ENCODE peak calls at places on chromosomes 4 and X, in five cellular contexts. J is colonic mucosa; Q is tibial artery; O is naive thymus-derived CD4-positive, alpha-beta T cell; G is kidney. B is an unnamed sample. For H3K4me1, the result is how much of the 10 kb centered on the place peaks cover.

GRCh38 chrX:38500886-38501285 is 60.5 kb upstream of the TSPAN7 start:
- DNase-seq in J (no peak), Q (no peak), O (no peak), G (no peak), B (no peak)

GRCh38 chr4:24736066-24736465 is 59.3 kb upstream of the SOD3 start:
- DNase-seq in J (peak), Q (no peak), O (no peak), G (no peak), B (peak)

GRCh38 chrX:17697191-17697590 is 40.1 kb upstream of the SCML1 start:
- DNase-seq in J (no peak), Q (no peak), O (peak), G (no peak), B (no peak)

GRCh38 chr4:113646456-113646809 is 115.1 kb downstream of the CAMK2D start:
- DNase-seq in J (peak), Q (no peak), O (no peak), G (no peak), B (no peak)

GRCh38 chr4:39232100-39232499 is 49.8 kb downstream of the WDR19 start:
- DNase-seq in J (no peak), Q (no peak), O (no peak), G (no peak), B (no peak)

GRCh38 chr4:80201326-80202151 is 4.2 kb downstream of the PRDM8 start:
- DNase-seq in J (no peak), Q (no peak), O (peak), G (peak), B (peak)

GRCh38 chr4:186627226-186627865 is 72.0 kb upstream of the MTNR1A start:
- DNase-seq in J (no peak), Q (no peak), O (no peak), G (no peak), B (no peak)

GRCh38 chr4:100984901-100985300 is 362.4 kb downstream of the PPP3CA start:
- DNase-seq in J (no peak), Q (no peak), O (no peak), G (no peak), B (no peak)

GRCh38 chr4:142683997-142684396 is 162.1 kb downstream of the INPP4B start:
- DNase-seq in J (no peak), Q (no peak), O (no peak), G (no peak), B (no peak)

GRCh38 chrX:39017062-39017461 is 215.8 kb downstream of the MID1IP1 start:
- DNase-seq in J (no peak), Q (no peak), O (no peak), G (no peak), B (no peak)

GRCh38 chr4:82661153-82661552 is 99.4 kb upstream of the TMEM150C start:
- DNase-seq in J (no peak), Q (no peak), O (no peak), G (no peak), B (no peak)

GRCh38 chrX:120457766-120458180 is 11.3 kb downstream of the LAMP2 start:
- DNase-seq in J (no peak), Q (no peak), O (no peak), G (no peak), B (no peak)

GRCh38 chrX:138858438-138858837 is 146.9 kb upstream of the FGF13 start:
- DNase-seq in J (no peak), Q (no peak), O (no peak), G (no peak), B (no peak)

GRCh38 chr4:4328840-4329239 is 38.8 kb downstream of the ZBTB49 start:
- DNase-seq in J (no peak), Q (peak), O (no peak), G (no peak), B (no peak)

GRCh38 chrX:120677017-120677652 is 47.3 kb upstream of the C1GALT1C1 start:
- DNase-seq in J (no peak), Q (no peak), O (no peak), G (no peak), B (no peak)

GRCh38 chr4:19999331-19999730 is 252.4 kb upstream of the SLIT2 start:
- DNase-seq in J (no peak), Q (no peak), O (no peak), G (no peak), B (no peak)

GRCh38 chr4:92339671-92340070 is 35.9 kb downstream of the GRID2 start:
- DNase-seq in J (no peak), Q (no peak), O (no peak), G (no peak), B (no peak)

DNA sequence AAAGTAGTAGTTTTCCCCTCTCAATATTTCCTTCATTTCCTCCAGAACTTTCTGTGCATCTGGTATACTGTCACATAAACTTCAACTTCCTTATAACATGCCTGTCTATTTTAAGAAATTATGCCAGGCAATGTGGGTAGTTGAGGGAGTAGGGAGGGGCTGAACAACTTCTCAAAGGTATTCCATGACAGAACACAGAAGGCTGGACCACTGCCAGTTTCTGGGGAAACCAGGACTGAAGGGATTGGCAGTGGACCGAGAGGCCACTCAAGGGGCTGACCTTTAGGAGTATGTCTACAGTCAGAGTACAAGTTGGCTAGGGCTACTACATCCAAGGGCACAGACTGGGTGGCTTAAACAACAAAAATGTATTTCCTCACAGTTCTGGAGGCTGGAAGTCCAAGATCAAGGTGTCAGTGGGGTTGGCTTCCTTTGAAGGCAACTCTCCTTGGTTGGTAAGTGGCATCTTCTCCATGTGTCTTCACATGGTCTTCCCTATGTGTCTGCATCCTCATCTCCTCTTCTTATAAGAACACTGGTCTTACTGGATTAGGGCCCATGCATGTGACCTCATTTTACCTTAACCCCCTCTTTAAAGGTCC is 6.9 kb downstream of the SH3RF1 start:
- DNase-seq in J (peak), Q (no peak), O (no peak), G (no peak), B (peak)
- H3K4me1 ChIP-seq in J (under half), Q (under half), O (under half), G (under half), B (half or more)

GRCh38 chr4:168864831-168865541 is 145.1 kb downstream of the CBR4 start:
- DNase-seq in J (no peak), Q (no peak), O (no peak), G (peak), B (no peak)
- H3K4me1 ChIP-seq in J (under half), Q (under half), O (under half), G (under half), B (under half)

DNA sequence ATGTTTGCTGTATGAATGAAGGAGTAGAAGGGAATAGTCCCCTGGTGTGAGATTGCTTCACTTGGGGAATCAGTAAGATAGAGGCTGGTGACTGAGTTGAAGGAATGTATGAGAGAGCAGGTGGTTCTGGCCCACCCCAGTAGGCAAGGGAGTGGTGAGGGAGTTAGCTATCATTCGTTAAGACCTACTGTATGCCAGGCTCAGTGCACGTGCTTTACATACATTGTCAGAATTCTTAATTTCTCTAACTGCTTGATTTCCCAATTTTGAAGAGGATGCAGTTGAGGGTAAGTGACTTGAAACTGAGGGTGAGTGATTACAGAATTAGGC is 700 bp downstream of the VMA21 start:
- DNase-seq in J (no peak), Q (no peak), O (peak), G (no peak), B (no peak)
- H3K4me1 ChIP-seq in J (under half), Q (under half), O (under half), G (under half), B (under half)

DNA sequence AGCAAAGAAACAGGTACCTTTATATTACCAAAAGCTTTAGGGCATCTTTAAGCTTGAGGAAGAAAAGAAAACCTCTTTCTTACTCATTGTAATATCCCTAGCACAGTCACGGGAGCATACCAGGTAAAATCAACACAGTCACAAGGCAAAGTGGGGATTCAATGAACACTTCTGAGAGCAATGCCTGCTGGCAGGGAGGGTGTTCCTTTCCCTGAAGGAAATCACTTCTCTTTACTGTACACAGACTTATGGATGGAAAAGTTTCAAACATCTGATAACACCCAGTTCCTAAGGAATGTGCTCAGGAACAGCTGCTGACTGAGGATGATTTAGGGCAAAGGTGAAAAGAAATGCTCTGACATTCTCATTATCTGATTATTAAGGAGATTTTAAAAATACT is 94.8 kb downstream of the MAML3 start:
- DNase-seq in J (no peak), Q (no peak), O (no peak), G (no peak), B (no peak)
- H3K4me1 ChIP-seq in J (under half), Q (under half), O (under half), G (under half), B (under half)

DNA sequence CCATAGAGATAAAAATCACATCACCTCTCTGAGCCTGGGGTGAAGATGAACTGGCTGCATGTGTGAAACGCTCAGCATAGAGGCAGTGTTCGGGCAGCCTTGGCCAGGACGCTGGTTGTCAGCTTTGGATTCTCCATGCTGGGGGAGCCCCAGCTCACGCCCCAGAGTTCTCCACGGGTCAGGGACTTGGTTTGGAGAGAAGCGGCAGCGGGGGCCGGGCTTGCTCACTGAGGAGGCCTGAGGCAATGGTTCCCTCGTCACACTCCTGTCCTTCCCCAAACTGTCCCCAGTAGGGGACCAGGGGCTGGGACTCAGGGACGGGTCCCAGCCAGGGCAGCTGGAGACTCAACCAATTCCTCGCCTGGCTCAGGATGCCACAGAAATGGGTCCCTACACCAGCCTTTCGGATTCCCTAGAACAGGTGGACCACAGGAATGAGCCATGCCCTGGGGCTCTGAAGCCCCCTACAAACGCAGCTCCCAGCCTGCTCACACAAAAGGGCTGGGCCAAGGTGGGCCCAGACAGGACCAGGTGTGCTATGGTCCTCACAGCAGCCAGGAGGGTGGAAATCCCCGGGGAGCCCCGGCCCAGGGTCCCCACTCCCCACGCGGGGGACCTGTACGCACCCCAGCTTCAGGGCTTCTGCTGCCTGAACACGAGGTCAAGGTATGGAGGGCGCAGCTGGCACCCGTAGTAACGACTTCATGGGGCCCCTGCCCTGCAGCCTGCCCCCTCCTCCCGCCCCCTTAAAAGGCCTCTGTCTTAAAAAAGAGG is 1.4 kb downstream of the MXD4 start:
- DNase-seq in J (no peak), Q (peak), O (no peak), G (peak), B (peak)
- H3K4me1 ChIP-seq in J (under half), Q (under half), O (under half), G (under half), B (half or more)

B was measured in upper lobe of left lung.